ENCODE peak calls at places on chromosomes 13 and 19, in ten cellular contexts. E is RPMI7951; Z is NCI-H510A treated with DMSO at 0.1 percent for 48 hours; X is progenitor cell of endocrine pancreas; B is AG09319; M is body of pancreas; G is stimulated activated CD4-positive, alpha-beta T cell treated with anti-CD3 and anti-CD28 coated beads, Interleukin-4, amount 100 ng/mL, for 1 hour; U is NCI-H524; L is AG20443; O is fibroblast of lung. R is an unnamed sample.

GRCh38 chr19:39402417-39403297 is 4.0 kb upstream of the ZFP36 start:
- DNase-seq in E (peak; percentile 90), Z (peak; percentile 72), X (peak; percentile 56), B (peak; percentile 87), M (peak; percentile 90), G (peak; percentile 86), U (peak; percentile 37), L (peak; percentile 81), O (peak; percentile 94), R (peak; percentile 33)

GRCh38 chr19:13844130-13844631 is 32.8 kb upstream of the NANOS3 start:
- DNase-seq in E (no peak), Z (no peak), X (no peak), B (no peak), M (no peak), G (no peak), U (no peak), L (no peak), O (no peak), R (no peak)

GRCh38 chr19:33390120-33390907 is 16.8 kb downstream of the CEBPG start:
- DNase-seq in E (no peak), Z (no peak), X (no peak), B (no peak), M (no peak), G (no peak), U (no peak), L (peak; percentile 18), O (peak; percentile 57), R (peak; percentile 28)

GRCh38 chr13:109804654-109805053 is 18.3 kb upstream of the IRS2 start:
- DNase-seq in E (no peak), Z (no peak), X (no peak), B (no peak), M (no peak), G (no peak), U (no peak), L (no peak), O (no peak), R (no peak)

GRCh38 chr13:78609464-78610205 is 6.3 kb upstream of the POU4F1 start:
- DNase-seq in E (no peak), Z (no peak), X (no peak), B (no peak), M (no peak), G (no peak), U (no peak), L (peak; percentile 54), O (peak; percentile 6), R (no peak)

GRCh38 chr19:47633516-47633915 is 24.6 kb downstream of the BICRA start:
- DNase-seq in E (no peak), Z (peak; percentile 33), X (no peak), B (no peak), M (no peak), G (no peak), U (no peak), L (no peak), O (no peak), R (no peak)

GRCh38 chr19:28492616-28493015 is 720.3 kb downstream of the UQCRFS1 start:
- DNase-seq in E (no peak), Z (no peak), X (no peak), B (no peak), M (no peak), G (no peak), U (no peak), L (no peak), O (no peak), R (no peak)

GRCh38 chr13:40546047-40546446 is 120.4 kb downstream of the FOXO1 start:
- DNase-seq in E (no peak), Z (no peak), X (no peak), B (no peak), M (no peak), G (no peak), U (no peak), L (no peak), O (no peak), R (no peak)

GRCh38 chr19:40229926-40230417 is 3.5 kb upstream of the CCNP start:
- DNase-seq in E (no peak), Z (no peak), X (no peak), B (no peak), M (no peak), G (no peak), U (no peak), L (no peak), O (no peak), R (no peak)

GRCh38 chr13:36764957-36765356 is 54.1 kb upstream of the RFXAP start:
- DNase-seq in E (no peak), Z (no peak), X (no peak), B (no peak), M (no peak), G (no peak), U (no peak), L (no peak), O (no peak), R (no peak)

GRCh38 chr19:16143399-16144215 is at the start of gene HSH2D:
- DNase-seq in E (no peak), Z (peak; percentile 2), X (no peak), B (no peak), M (peak; percentile 89), G (peak; percentile 72), U (no peak), L (no peak), O (no peak), R (no peak)

GRCh38 chr13:75219479-75220237 is 262.3 kb downstream of the TBC1D4 start:
- DNase-seq in E (peak; percentile 55), Z (peak; percentile 8), X (peak; percentile 80), B (peak; percentile 27), M (peak; percentile 80), G (peak; percentile 88), U (peak; percentile 47), L (peak; percentile 92), O (peak; percentile 73), R (peak; percentile 71)

GRCh38 chr13:23703241-23703640 is 133.0 kb downstream of the TNFRSF19 start:
- DNase-seq in E (no peak), Z (no peak), X (no peak), B (peak; percentile 28), M (no peak), G (no peak), U (no peak), L (peak; percentile 84), O (no peak), R (no peak)

GRCh38 chr13:94079876-94080275 is 399.6 kb downstream of the DCT start:
- DNase-seq in E (peak; percentile 28), Z (no peak), X (no peak), B (peak; percentile 27), M (no peak), G (no peak), U (no peak), L (peak; percentile 47), O (peak; percentile 69), R (no peak)

GRCh38 chr19:48728882-48729645 is 9.5 kb upstream of the MAMSTR start:
- DNase-seq in E (no peak), Z (no peak), X (no peak), B (no peak), M (no peak), G (no peak), U (no peak), L (no peak), O (no peak), R (no peak)

GRCh38 chr13:99067160-99067985 is 89.5 kb upstream of the DOCK9 start:
- DNase-seq in E (peak; percentile 74), Z (no peak), X (no peak), B (no peak), M (no peak), G (no peak), U (no peak), L (peak; percentile 74), O (peak; percentile 36), R (no peak)

GRCh38 chr13:19586904-19587634 is 25.7 kb upstream of the TPTE2 start:
- DNase-seq in E (peak; percentile 87), Z (no peak), X (no peak), B (no peak), M (no peak), G (peak; percentile 74), U (no peak), L (no peak), O (peak; percentile 16), R (no peak)

GRCh38 chr13:40130871-40131636 is 475.6 kb downstream of the COG6 start:
- DNase-seq in E (peak; percentile 83), Z (no peak), X (no peak), B (no peak), M (no peak), G (no peak), U (no peak), L (no peak), O (peak; percentile 68), R (no peak)

GRCh38 chr13:82933986-82934385 is 948.3 kb downstream of the SLITRK1 start:
- DNase-seq in E (no peak), Z (no peak), X (no peak), B (no peak), M (no peak), G (no peak), U (peak; percentile 88), L (no peak), O (peak; percentile 44), R (no peak)

GRCh38 chr13:49838989-49839388 is 46.5 kb upstream of the KPNA3 start:
- DNase-seq in E (peak; percentile 16), Z (no peak), X (no peak), B (no peak), M (no peak), G (no peak), U (no peak), L (no peak), O (no peak), R (no peak)

GRCh38 chr13:76965759-76966421 is 17.6 kb downstream of the ACOD1 start:
- DNase-seq in E (peak; percentile 85), Z (no peak), X (no peak), B (peak; percentile 75), M (no peak), G (no peak), U (no peak), L (peak; percentile 54), O (peak; percentile 88), R (peak; percentile 9)

GRCh38 chr13:57631607-57632275 is at the start of gene PCDH17:
- DNase-seq in E (peak; percentile 15), Z (peak; percentile 55), X (peak; percentile 14), B (no peak), M (peak; percentile 33), G (no peak), U (peak; percentile 11), L (peak; percentile 40), O (peak; percentile 70), R (no peak)

GRCh38 chr19:49359851-49360845 is 2.1 kb downstream of the TEAD2 start:
- DNase-seq in E (no peak), Z (no peak), X (no peak), B (no peak), M (no peak), G (no peak), U (no peak), L (no peak), O (no peak), R (no peak)

GRCh38 chr19:1864480-1865171 is 1.2 kb upstream of the KLF16 start:
- DNase-seq in E (peak; percentile 74), Z (peak; percentile 32), X (peak; percentile 75), B (no peak), M (peak; percentile 69), G (peak; percentile 67), U (no peak), L (peak; percentile 89), O (peak; percentile 48), R (no peak)

GRCh38 chr13:24293761-24294160 is 15.6 kb upstream of the C1QTNF9 start:
- DNase-seq in E (no peak), Z (no peak), X (no peak), B (no peak), M (no peak), G (no peak), U (no peak), L (no peak), O (no peak), R (no peak)

GRCh38 chr19:11639245-11639601 is 41.9 kb downstream of the ZNF627 start:
- DNase-seq in E (no peak), Z (no peak), X (no peak), B (no peak), M (no peak), G (no peak), U (no peak), L (no peak), O (no peak), R (no peak)

GRCh38 chr13:100392709-100393630 is 195.6 kb downstream of the GGACT start:
- DNase-seq in E (peak; percentile 99), Z (no peak), X (no peak), B (peak; percentile 98), M (peak; percentile 49), G (peak; percentile 51), U (no peak), L (peak; percentile 91), O (peak; percentile 100), R (no peak)

GRCh38 chr19:31351212-31352193 is 2.3 kb upstream of the TSHZ3 start:
- DNase-seq in E (peak; percentile 85), Z (no peak), X (no peak), B (no peak), M (peak; percentile 45), G (peak; percentile 12), U (no peak), L (peak; percentile 57), O (peak; percentile 73), R (no peak)